ENCODE peak calls at places on chromosomes 6 and 20, in seven cellular contexts. R is pancreas; P is activated T-cell treated with anti-CD3 and anti-CD28 coated beads for 1 hour; N is NCI-H1092 treated with DMSO at 0.1 percent for 48 hours; L is M059J; Y is stimulated activated CD4-positive, alpha-beta T cell treated with anti-CD3 and anti-CD28 coated beads, Interleukin-1b, Interleukin-23, amount 100 ng/mL, for 48 hours; V is body of pancreas. U is an unnamed sample.

GRCh38 chr6:69861986-69862385 is 4.4 kb upstream of the COL19A1 start:
- DNase-seq in P (no peak), Y (no peak), N (no peak), L (peak), V (no peak), R (no peak), U (no peak)

GRCh38 chr6:23301546-23301945 is 732.2 kb downstream of the HDGFL1 start:
- DNase-seq in V (no peak), L (no peak), R (no peak), N (no peak), P (no peak), Y (no peak), U (no peak)

GRCh38 chr20:38893485-38894090 is 32.6 kb upstream of the FAM83D start:
- DNase-seq in P (peak), Y (peak), V (peak), R (peak), N (peak), L (peak), U (peak)

GRCh38 chr6:1781152-1781848 is 171.6 kb downstream of the FOXC1 start:
- DNase-seq in R (no peak), V (no peak), L (no peak), N (no peak), P (no peak), Y (no peak), U (no peak)

GRCh38 chr6:159042003-159042823 is 2.6 kb downstream of the TAGAP start:
- DNase-seq in V (peak), N (peak), P (peak), L (peak), R (peak), Y (peak), U (peak)

GRCh38 chr20:7379206-7379605 is 561.1 kb downstream of the HAO1 start:
- DNase-seq in N (no peak), L (no peak), Y (no peak), V (no peak), R (no peak), P (no peak), U (no peak)

GRCh38 chr20:6071162-6071695 is 17.4 kb upstream of the LRRN4 start:
- DNase-seq in L (no peak), R (no peak), V (peak), N (no peak), P (no peak), Y (no peak), U (no peak)

GRCh38 chr20:33812673-33813462 is 1.7 kb downstream of the CHMP4B start:
- DNase-seq in L (no peak), R (peak), P (no peak), V (peak), Y (no peak), N (no peak), U (peak)

GRCh38 chr6:97703661-97704060 is 420.6 kb upstream of the MMS22L start:
- DNase-seq in V (no peak), P (no peak), N (no peak), R (no peak), L (peak), Y (no peak), U (no peak)

GRCh38 chr6:33622456-33623431 is 1.6 kb downstream of the ITPR3 start:
- DNase-seq in Y (no peak), P (no peak), N (no peak), L (peak), V (no peak), R (no peak), U (peak)

GRCh38 chr6:79687759-79688158 is 56.6 kb downstream of the SH3BGRL2 start:
- DNase-seq in R (peak), P (no peak), Y (no peak), N (peak), V (peak), L (no peak), U (no peak)

GRCh38 chr6:41073203-41073967 is 611 bp downstream of the NFYA start:
- DNase-seq in V (peak), R (peak), N (peak), L (peak), P (peak), Y (peak), U (peak)

GRCh38 chr20:36852187-36852586 is 23.8 kb upstream of the TLDC2 start:
- DNase-seq in L (no peak), R (no peak), P (no peak), Y (no peak), N (no peak), V (no peak), U (no peak)

GRCh38 chr6:21539621-21540100 is 53.9 kb upstream of the SOX4 start:
- DNase-seq in V (no peak), P (no peak), L (no peak), N (no peak), Y (no peak), R (no peak), U (no peak)

GRCh38 chr6:134245041-134245440 is 72.9 kb downstream of the SGK1 start:
- DNase-seq in N (no peak), V (peak), L (peak), P (no peak), R (peak), Y (no peak), U (peak)

GRCh38 chr6:17585766-17586502 is 14.2 kb upstream of the FAM8A1 start:
- DNase-seq in Y (no peak), R (no peak), N (no peak), L (peak), V (peak), P (no peak), U (peak)

GRCh38 chr6:43386492-43386891 is 17.0 kb upstream of the ZNF318 start:
- DNase-seq in R (no peak), V (no peak), Y (no peak), P (no peak), L (peak), N (no peak), U (no peak)

GRCh38 chr6:43220439-43220951 is 8.8 kb downstream of the DNPH1 start:
- DNase-seq in Y (no peak), L (no peak), R (no peak), N (no peak), P (no peak), V (no peak), U (no peak)

GRCh38 chr20:51004305-51004727 is 18.6 kb downstream of the KCNG1 start:
- DNase-seq in R (no peak), V (no peak), P (no peak), Y (no peak), L (no peak), N (no peak), U (no peak)

GRCh38 chr20:36591854-36592641 is 13.5 kb upstream of the RAB5IF start:
- DNase-seq in R (no peak), N (peak), Y (peak), L (peak), V (peak), P (no peak), U (peak)

GRCh38 chr20:23200914-23201313 is 114.8 kb upstream of the CD93 start:
- DNase-seq in P (no peak), V (peak), R (no peak), L (peak), Y (no peak), N (peak), U (peak)

GRCh38 chr20:57618091-57618765 is 2.0 kb downstream of the ZBP1 start:
- DNase-seq in Y (no peak), V (no peak), P (no peak), L (peak), R (no peak), N (no peak), U (peak)

GRCh38 chr20:39785252-39785917 is 823.2 kb downstream of the DHX35 start:
- DNase-seq in P (no peak), Y (no peak), N (no peak), L (peak), V (no peak), R (no peak), U (no peak)

GRCh38 chr20:57633945-57634491 is 13.8 kb upstream of the ZBP1 start:
- DNase-seq in P (no peak), V (no peak), N (no peak), R (no peak), Y (no peak), L (no peak), U (no peak)

GRCh38 chr6:1491920-1492319 is 102.5 kb downstream of the FOXF2 start:
- DNase-seq in P (no peak), N (no peak), V (no peak), Y (no peak), L (no peak), R (no peak), U (no peak)

GRCh38 chr6:150076196-150076893 is 7.4 kb upstream of the ULBP3 start:
- DNase-seq in Y (no peak), R (no peak), V (no peak), N (no peak), L (no peak), P (no peak), U (no peak)

GRCh38 chr20:23509580-23509913 is 18.6 kb downstream of the CST8 start:
- DNase-seq in P (no peak), Y (no peak), L (no peak), R (no peak), V (no peak), N (no peak), U (no peak)